ENCODE peak calls at places on chromosomes 6 and 20, in six cellular contexts. J is endothelial cell of umbilical vein, P is astrocyte of the cerebellum, N is WTC11, L is PC-9, T is left lung. M is an unnamed sample.

GRCh38 chr6:35061102-35061615 is 80.0 kb downstream of the TCP11 start:
- DNase-seq in J (no peak), T (no peak), L (no peak), P (no peak), N (no peak), M (no peak)

GRCh38 chr6:33837971-33838665 is 34.3 kb upstream of the MLN start:
- DNase-seq in J (no peak), P (no peak), L (no peak), T (no peak), N (peak), M (peak)

GRCh38 chr6:47741807-47742206 is 40.0 kb upstream of the OPN5 start:
- DNase-seq in N (no peak), J (peak), P (peak), L (peak), T (no peak), M (no peak)

GRCh38 chr6:37725967-37726366 is 28.3 kb upstream of the MDGA1 start:
- DNase-seq in P (no peak), N (no peak), L (peak), T (no peak), J (no peak), M (no peak)

GRCh38 chr20:22686097-22686496 is 101.7 kb upstream of the FOXA2 start:
- DNase-seq in L (peak), J (peak), T (no peak), P (no peak), N (peak), M (peak)

GRCh38 chr20:17626217-17627007 is 55.6 kb downstream of the RRBP1 start:
- DNase-seq in P (no peak), T (peak), N (no peak), L (no peak), J (no peak), M (no peak)

GRCh38 chr6:3500262-3501001 is 43.6 kb upstream of the SLC22A23 start:
- DNase-seq in P (peak), T (no peak), N (no peak), L (peak), J (peak), M (peak)

GRCh38 chr20:50285376-50286173 is 94.9 kb downstream of the CEBPB start:
- DNase-seq in T (peak), N (no peak), J (peak), P (peak), L (peak), M (peak)

GRCh38 chr6:43043310-43043709 is 10.3 kb downstream of the CUL7 start:
- DNase-seq in T (no peak), L (no peak), P (no peak), N (no peak), J (no peak), M (no peak)

GRCh38 chr6:112207773-112208172 is 46.6 kb downstream of the LAMA4 start:
- DNase-seq in T (no peak), J (no peak), N (no peak), P (no peak), L (no peak), M (no peak)

GRCh38 chr20:25987073-25987927 is 290.6 kb upstream of the ZNF337 start:
- DNase-seq in N (peak), L (no peak), T (peak), P (no peak), J (peak), M (peak)
- TF ChIP-seq CTCF in N (no peak), L (no peak), T (peak), P (peak), J (peak), M (peak)

DNA sequence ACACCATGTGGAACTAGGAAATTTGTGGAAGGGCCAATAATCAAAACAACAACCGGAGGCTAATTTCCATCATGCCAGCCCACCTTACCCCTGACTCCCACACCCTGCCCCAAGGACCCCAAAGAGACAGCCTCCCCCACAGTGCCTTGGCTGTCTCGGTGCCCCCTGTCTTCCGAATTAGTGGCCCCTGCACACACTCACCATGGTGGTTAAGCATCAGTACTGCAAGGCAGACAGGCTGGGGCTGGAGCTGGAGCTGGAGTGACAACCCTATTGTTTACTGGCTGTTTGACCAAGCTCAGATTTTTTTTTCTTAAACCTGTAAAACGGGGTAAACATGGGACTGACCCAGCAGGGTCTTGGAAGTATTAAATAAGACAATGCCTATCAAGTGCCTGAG is 238.0 kb downstream of the TFAP2C start:
- DNase-seq in T (no peak), N (no peak), J (no peak), L (no peak), P (no peak), M (no peak)
- TF ChIP-seq CTCF in T (no peak), N (no peak), J (no peak), L (no peak), P (no peak), M (no peak)

GRCh38 chr6:90297124-90297865 is 652 bp upstream of the BACH2 start:
- DNase-seq in P (no peak), L (no peak), J (no peak), N (no peak), T (no peak), M (no peak)

GRCh38 chr6:90294989-90295853 is 1.4 kb downstream of the BACH2 start:
- DNase-seq in N (peak), T (peak), J (peak), L (no peak), P (no peak), M (no peak)

GRCh38 chr6:90297866-90298381 is 1.3 kb upstream of the BACH2 start:
- DNase-seq in J (no peak), P (no peak), N (no peak), L (no peak), T (no peak), M (no peak)

GRCh38 chr6:90295854-90296345 is 743 bp downstream of the BACH2 start:
- DNase-seq in J (peak), L (no peak), N (peak), T (peak), P (peak), M (peak)

GRCh38 chr6:90296346-90297123 is at the start of gene BACH2:
- DNase-seq in J (peak), L (peak), P (peak), N (peak), T (peak), M (peak)
- TF ChIP-seq CTCF in J (no peak), L (no peak), P (peak), N (no peak), T (peak), M (peak)

DNA sequence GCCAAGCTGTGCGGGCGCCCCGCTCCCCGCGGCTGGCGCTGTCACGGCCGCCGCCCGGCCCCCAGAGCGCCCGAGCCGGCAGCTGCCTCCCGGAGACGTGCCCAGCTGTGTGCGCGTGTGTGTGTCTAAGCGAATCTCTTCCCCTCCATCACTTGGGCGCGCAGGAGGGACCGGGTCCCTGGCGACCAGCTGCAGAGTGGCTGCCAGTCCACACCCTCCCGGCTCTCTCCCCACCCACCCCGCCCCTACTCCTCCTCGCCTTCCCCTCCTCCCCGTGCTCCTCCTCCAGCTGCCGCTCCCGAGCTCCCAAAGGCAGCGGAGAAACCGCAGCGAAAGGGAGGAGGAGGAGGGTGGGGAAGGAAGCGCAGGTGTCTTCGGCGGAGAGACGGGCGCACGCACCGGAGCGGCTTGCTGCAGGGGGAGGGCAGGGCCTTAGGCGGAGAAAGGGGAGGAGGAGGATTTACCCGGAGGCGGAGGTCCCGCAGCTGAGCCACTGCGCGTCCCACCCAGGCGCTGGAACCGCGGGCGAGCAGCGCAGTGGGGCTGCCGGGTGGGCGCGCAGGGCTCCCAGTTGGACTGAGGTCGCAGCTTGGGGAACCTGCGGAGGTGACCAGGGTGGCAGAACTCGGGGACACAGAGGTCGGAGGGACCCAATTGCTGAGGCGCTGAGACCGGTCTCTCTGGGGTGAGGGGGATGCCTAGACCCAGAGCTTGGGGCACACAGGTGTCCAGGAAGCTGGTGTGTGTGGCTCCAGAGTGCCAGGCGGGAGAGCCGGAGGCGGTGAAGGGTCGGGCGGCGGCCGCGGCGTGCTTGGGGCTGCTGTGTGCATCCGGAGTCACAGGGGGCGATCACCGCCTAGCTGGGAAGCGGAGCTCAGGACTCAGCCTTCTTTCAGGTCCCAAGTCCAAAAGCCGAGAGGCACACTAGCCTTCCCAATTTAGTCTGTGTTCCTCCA is at the start of gene HS3ST5:
- DNase-seq in P (peak), N (peak), J (no peak), L (no peak), T (peak), M (no peak)
- TF ChIP-seq CTCF in P (peak), N (peak), J (no peak), L (no peak), T (no peak), M (no peak)

GRCh38 chr6:166768761-166769160 is 141.7 kb upstream of the RPS6KA2 start:
- DNase-seq in T (no peak), L (no peak), P (no peak), N (no peak), J (no peak), M (no peak)

GRCh38 chr6:166764473-166765233 is 137.6 kb upstream of the RPS6KA2 start:
- DNase-seq in L (no peak), T (no peak), N (no peak), J (no peak), P (no peak), M (no peak)

GRCh38 chr6:166767191-166767590 is 140.1 kb upstream of the RPS6KA2 start:
- DNase-seq in L (no peak), T (no peak), J (no peak), P (no peak), N (no peak), M (no peak)

GRCh38 chr6:166765234-166765541 is 138.1 kb upstream of the RPS6KA2 start:
- DNase-seq in P (no peak), N (no peak), J (no peak), T (no peak), L (no peak), M (no peak)

GRCh38 chr6:166766769-166767168 is 139.7 kb upstream of the RPS6KA2 start:
- DNase-seq in L (no peak), J (no peak), P (no peak), T (no peak), N (no peak), M (no peak)
- TF ChIP-seq CTCF in L (no peak), J (no peak), P (no peak), T (no peak), N (no peak), M (no peak)

GRCh38 chr20:38132156-38132909 is 32.7 kb downstream of the TGM2 start:
- DNase-seq in N (no peak), T (no peak), L (peak), J (no peak), P (no peak), M (no peak)

GRCh38 chr20:38132910-38133501 is 32.1 kb downstream of the TGM2 start:
- DNase-seq in P (no peak), T (no peak), J (no peak), L (peak), N (no peak), M (no peak)

GRCh38 chr20:38130687-38131587 is 34.1 kb downstream of the TGM2 start:
- DNase-seq in N (peak), T (no peak), J (no peak), L (no peak), P (no peak), M (no peak)

GRCh38 chr20:38129893-38130609 is 35.0 kb downstream of the TGM2 start:
- DNase-seq in P (no peak), J (no peak), L (no peak), T (peak), N (peak), M (no peak)

GRCh38 chr20:38131588-38132121 is 33.4 kb downstream of the TGM2 start:
- DNase-seq in J (no peak), L (peak), T (no peak), N (no peak), P (no peak), M (peak)
- TF ChIP-seq CTCF in J (no peak), L (no peak), T (no peak), N (no peak), P (no peak), M (peak)

GRCh38 chr6:13541496-13541895 is 32.9 kb upstream of the SIRT5 start:
- DNase-seq in P (no peak), J (no peak), L (no peak), T (peak), N (no peak), M (no peak)

GRCh38 chr6:13538084-13538483 is 36.3 kb upstream of the SIRT5 start:
- DNase-seq in L (peak), J (peak), T (no peak), P (peak), N (no peak), M (peak)

GRCh38 chr6:13538600-13538999 is 35.8 kb upstream of the SIRT5 start:
- DNase-seq in N (no peak), J (no peak), L (no peak), T (no peak), P (no peak), M (no peak)

GRCh38 chr6:13537527-13537897 is 36.9 kb upstream of the SIRT5 start:
- DNase-seq in P (no peak), L (no peak), N (no peak), J (peak), T (no peak), M (no peak)

DNA sequence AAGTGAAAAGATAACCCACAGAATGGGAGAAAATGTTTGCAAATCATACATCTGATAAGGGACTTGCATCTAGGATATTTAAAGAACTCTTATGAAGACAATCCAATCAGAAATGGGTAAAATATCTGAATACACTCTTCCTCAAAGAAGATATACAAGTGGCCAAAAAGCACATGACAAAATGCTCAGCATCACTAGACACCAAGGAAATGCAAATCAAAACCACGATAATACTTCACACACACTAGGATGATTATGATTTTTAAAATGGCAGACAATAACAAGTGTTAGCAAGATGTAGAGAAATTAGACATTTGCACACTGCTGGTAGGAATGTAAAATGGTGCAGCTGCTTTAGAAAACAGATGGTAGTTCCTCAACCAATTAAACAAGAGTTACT is 34.8 kb upstream of the SIRT5 start:
- DNase-seq in N (no peak), J (no peak), P (no peak), L (no peak), T (no peak), M (no peak)
- TF ChIP-seq CTCF in N (no peak), J (no peak), P (no peak), L (no peak), T (no peak), M (peak)

M was measured in HFFc6.